ENCODE peak calls at places on chromosomes 16 and 17, in nine cellular contexts. O, Y, H, Z, T, Q, J, K and M are unnamed samples.

GRCh38 chr17:29954405-29954804 is 13.0 kb downstream of the EFCAB5 start:
- DNase-seq in O (no peak), Y (no peak), H (no peak), Z (no peak), T (peak; percentile 14), Q (no peak), J (no peak), K (no peak), M (no peak)

GRCh38 chr16:47285001-47285400 is 141.3 kb upstream of the NETO2 start:
- DNase-seq in O (no peak), Y (no peak), H (no peak), Z (no peak), T (no peak), Q (no peak), J (no peak), K (no peak), M (no peak)

GRCh38 chr17:68993112-68993511 is 37.9 kb upstream of the ABCA8 start:
- DNase-seq in O (no peak), Y (no peak), H (no peak), Z (peak; percentile 38), T (no peak), Q (no peak), J (peak; percentile 42), K (no peak), M (no peak)

GRCh38 chr17:36743130-36743529 is 141.7 kb downstream of the MRM1 start:
- DNase-seq in O (no peak), Y (no peak), H (no peak), Z (no peak), T (no peak), Q (no peak), J (no peak), K (no peak), M (no peak)

GRCh38 chr17:79777166-79777843 is 643 bp upstream of the CBX2 start:
- DNase-seq in O (peak; percentile 29), Y (peak; percentile 45), H (no peak), Z (peak; percentile 52), T (peak; percentile 84), Q (peak; percentile 55), J (no peak), K (no peak), M (peak; percentile 67)

GRCh38 chr16:74252329-74252728 is 44.3 kb upstream of the PSMD7 start:
- DNase-seq in O (no peak), Y (no peak), H (no peak), Z (no peak), T (no peak), Q (no peak), J (no peak), K (no peak), M (no peak)

GRCh38 chr16:79601092-79601977 is 798 bp upstream of the MAF start:
- DNase-seq in O (peak; percentile 72), Y (no peak), H (no peak), Z (peak; percentile 41), T (no peak), Q (peak; percentile 66), J (no peak), K (no peak), M (no peak)

GRCh38 chr17:1227917-1228751 is 42.1 kb upstream of the BHLHA9 start:
- DNase-seq in O (no peak), Y (peak; percentile 86), H (no peak), Z (no peak), T (no peak), Q (no peak), J (no peak), K (no peak), M (peak; percentile 88)

GRCh38 chr16:12553191-12553590 is 250.5 kb downstream of the CPPED1 start:
- DNase-seq in O (no peak), Y (no peak), H (no peak), Z (no peak), T (no peak), Q (no peak), J (no peak), K (no peak), M (no peak)

GRCh38 chr17:56937688-56938087 is 23.2 kb downstream of the COIL start:
- DNase-seq in O (no peak), Y (no peak), H (no peak), Z (no peak), T (no peak), Q (no peak), J (no peak), K (no peak), M (no peak)

GRCh38 chr17:18382441-18383078 is 5.0 kb downstream of the EVPLL start:
- DNase-seq in O (no peak), Y (no peak), H (no peak), Z (no peak), T (no peak), Q (no peak), J (no peak), K (no peak), M (peak; percentile 1)

DNA sequence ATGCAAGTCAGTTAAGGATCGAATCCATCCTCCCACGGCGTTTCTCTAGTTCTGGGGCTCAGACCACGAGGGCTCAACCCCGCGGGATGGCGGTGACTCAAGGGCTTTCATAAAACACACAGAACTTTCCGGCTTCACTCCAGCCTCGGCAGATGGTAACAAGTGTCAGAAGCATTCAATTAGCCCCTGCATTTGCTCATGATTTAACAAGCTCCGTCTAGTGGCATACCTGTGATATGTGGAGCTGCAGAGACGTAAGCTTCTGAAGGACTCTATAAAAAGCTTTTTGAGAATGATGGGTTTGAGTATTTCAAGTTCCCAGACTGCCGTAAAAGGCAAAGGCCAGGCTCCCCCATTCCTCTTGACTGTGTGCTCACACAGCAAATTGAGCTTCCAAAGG is 91.3 kb upstream of the SEC14L1 start:
- DNase-seq in O (no peak), Y (peak; percentile 16), H (no peak), Z (no peak), T (peak; percentile 24), Q (no peak), J (peak; percentile 9), K (no peak), M (no peak)
- TF ChIP-seq CTCF in O (no peak), Y (no peak), H (no peak), Z (no peak), T (no peak), Q (no peak), J (no peak), K (no peak), M (no peak)

GRCh38 chr17:15247891-15248529 is 17.1 kb downstream of the PMP22 start:
- DNase-seq in O (no peak), Y (no peak), H (no peak), Z (peak; percentile 36), T (no peak), Q (no peak), J (no peak), K (no peak), M (no peak)
- TF ChIP-seq CTCF in O (no peak), Y (no peak), H (peak; percentile 17), Z (no peak), T (peak; percentile 22), Q (no peak), J (peak; percentile 33), K (peak; percentile 42), M (peak; percentile 3)

DNA sequence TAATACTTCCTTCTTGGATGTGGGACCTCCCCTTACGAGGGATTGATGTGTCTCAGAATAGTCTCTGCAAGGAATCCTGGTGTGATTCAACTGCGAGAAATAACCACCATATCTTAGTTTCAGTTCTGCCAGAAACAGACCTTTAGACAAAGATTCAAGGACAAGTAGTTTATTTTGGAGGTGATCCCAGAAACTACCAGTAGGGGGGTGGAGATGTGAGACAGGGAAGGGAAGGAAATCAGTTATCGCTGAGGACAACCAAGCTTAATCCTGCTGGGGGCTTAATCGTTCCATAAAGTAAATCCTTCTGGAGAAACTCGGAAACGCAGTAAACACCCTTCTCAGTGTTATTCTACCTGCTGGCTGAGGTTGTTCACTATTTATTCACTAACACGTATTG is 5.0 kb upstream of the SDR42E1 start:
- DNase-seq in O (no peak), Y (no peak), H (no peak), Z (peak; percentile 49), T (peak; percentile 58), Q (no peak), J (no peak), K (no peak), M (no peak)
- TF ChIP-seq CTCF in O (peak; percentile 17), Y (peak; percentile 4), H (no peak), Z (peak; percentile 22), T (peak; percentile 54), Q (no peak), J (no peak), K (peak; percentile 32), M (no peak)

DNA sequence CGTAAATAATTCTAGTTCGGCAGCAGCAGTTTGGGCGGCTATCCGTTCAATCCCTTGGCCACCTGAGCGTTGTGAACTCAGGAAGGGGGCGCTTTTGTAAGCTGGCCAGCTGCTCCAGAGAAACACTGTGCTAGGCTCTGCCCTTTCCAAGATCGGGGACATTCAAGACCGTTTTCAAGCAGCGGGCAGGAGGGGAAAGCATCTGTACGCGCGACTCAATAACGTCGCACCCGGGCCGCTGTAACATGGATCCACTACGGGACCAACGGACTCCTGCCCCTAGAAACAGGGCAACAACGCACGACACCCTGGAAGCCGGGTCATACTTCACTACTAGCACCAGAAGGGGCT is 463 bp downstream of the TOP2A start:
- DNase-seq in O (no peak), Y (no peak), H (no peak), Z (no peak), T (peak; percentile 34), Q (no peak), J (peak; percentile 9), K (no peak), M (peak; percentile 43)
- TF ChIP-seq CTCF in O (no peak), Y (no peak), H (no peak), Z (no peak), T (no peak), Q (no peak), J (no peak), K (peak; percentile 1), M (peak; percentile 36)

DNA sequence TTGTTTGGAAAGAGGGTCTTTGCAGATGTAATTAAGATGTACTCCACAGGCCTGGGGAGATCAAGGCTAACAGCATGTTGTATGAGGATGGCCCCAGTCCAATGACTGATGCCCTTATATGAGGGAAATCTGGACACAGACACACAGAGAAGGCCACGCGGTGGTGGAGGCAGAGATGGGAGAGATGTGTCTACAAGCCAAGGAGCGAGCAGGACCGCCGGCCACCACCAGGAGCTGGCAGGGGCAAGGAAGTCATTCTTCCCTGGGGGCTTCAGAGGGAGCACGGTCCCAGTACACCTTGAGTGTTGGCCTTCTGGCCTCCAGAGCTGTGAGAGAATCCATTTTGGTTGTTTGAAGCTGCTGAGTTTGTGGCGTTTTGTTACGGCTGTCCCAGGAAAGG is 14.7 kb downstream of the SOCS3 start:
- DNase-seq in O (no peak), Y (no peak), H (no peak), Z (no peak), T (no peak), Q (no peak), J (no peak), K (no peak), M (no peak)
- TF ChIP-seq CTCF in O (no peak), Y (no peak), H (no peak), Z (no peak), T (no peak), Q (no peak), J (no peak), K (no peak), M (no peak)

DNA sequence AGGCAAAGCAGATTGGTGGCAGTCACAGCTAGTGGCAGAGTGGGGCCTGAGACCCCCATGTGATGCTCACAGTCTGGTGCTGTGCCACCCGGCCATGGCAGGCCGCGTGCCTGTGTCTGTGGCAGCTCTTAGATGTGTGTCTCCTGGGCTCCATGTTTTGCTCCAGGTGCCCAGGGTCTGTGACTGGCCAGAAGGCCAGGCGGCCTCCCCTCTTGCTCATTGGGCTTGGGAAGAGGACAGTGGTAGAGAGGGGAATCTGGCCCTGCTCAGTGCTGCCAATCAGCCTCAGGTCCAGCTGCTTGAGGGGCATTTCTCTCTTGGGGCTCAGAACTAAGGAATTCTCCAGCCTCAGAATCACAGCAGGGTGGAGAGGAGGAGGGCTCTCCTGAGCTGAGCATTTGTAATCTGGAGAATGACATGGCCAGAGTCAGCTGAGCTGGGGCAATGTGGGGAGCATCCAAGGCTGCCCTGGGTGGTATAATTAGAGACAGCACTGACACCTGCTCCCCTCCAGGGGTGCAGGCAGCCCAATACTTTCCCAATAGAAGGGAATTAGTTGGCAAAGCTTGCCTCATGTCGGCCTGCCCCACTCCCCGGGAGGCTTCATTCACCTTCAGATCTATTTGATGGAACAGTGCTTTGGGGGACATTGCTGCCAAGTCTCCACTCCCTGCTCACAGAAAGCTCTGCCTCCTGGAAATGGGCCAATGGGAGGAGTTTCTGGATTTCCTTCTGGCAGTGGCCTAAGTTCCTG is 2.7 kb upstream of the LASP1NB start:
- DNase-seq in O (peak; percentile 73), Y (no peak), H (no peak), Z (no peak), T (peak; percentile 64), Q (peak; percentile 82), J (peak; percentile 53), K (no peak), M (no peak)
- TF ChIP-seq CTCF in O (no peak), Y (no peak), H (no peak), Z (no peak), T (no peak), Q (no peak), J (no peak), K (peak; percentile 20), M (no peak)